ENCODE peak calls at places on chromosome 17, in ten cellular contexts. K is cardiac muscle cell, R is AG04450, N is left lung, E is stomach, F is heart right ventricle, O is psoas muscle, L is adrenal gland, Q is transverse colon, W is heart left ventricle. M is an unnamed sample.

GRCh38 chr17:64024215-64024654 is 3.8 kb upstream of the ICAM2 start:
- DNase-seq in K (no peak), R (no peak), N (no peak), E (no peak), F (no peak), O (no peak), L (peak; percentile 48), Q (no peak), W (peak; percentile 14), M (no peak)

GRCh38 chr17:10210151-10210574 is 11.8 kb upstream of the GAS7 start:
- DNase-seq in K (peak; percentile 95), R (no peak), N (no peak), E (no peak), F (no peak), O (no peak), L (no peak), Q (peak; percentile 25), W (no peak), M (no peak)

GRCh38 chr17:65886240-65886639 is 305.7 kb downstream of the CEP112 start:
- DNase-seq in K (peak; percentile 4), R (no peak), N (no peak), E (no peak), F (no peak), O (no peak), L (no peak), Q (no peak), W (no peak), M (no peak)

GRCh38 chr17:59330314-59330942 is 1.0 kb upstream of the YPEL2 start:
- DNase-seq in K (no peak), R (no peak), N (no peak), E (peak; percentile 77), F (peak; percentile 23), O (peak; percentile 58), L (peak; percentile 90), Q (peak; percentile 84), W (peak; percentile 57), M (peak; percentile 74)

GRCh38 chr17:40500709-40501108 is 714 bp downstream of the TNS4 start:
- DNase-seq in K (no peak), R (no peak), N (no peak), E (no peak), F (no peak), O (no peak), L (no peak), Q (no peak), W (no peak), M (no peak)

GRCh38 chr17:51371732-51372151 is 111.4 kb downstream of the UTP18 start:
- DNase-seq in K (peak; percentile 70), R (no peak), N (no peak), E (no peak), F (no peak), O (no peak), L (peak; percentile 76), Q (no peak), W (no peak), M (no peak)

GRCh38 chr17:17506181-17506741 is 10.1 kb upstream of the RASD1 start:
- DNase-seq in K (no peak), R (no peak), N (peak; percentile 76), E (no peak), F (no peak), O (peak; percentile 55), L (no peak), Q (peak; percentile 39), W (no peak), M (peak; percentile 62)

GRCh38 chr17:16473286-16474011 is 18.5 kb downstream of the LRRC75A start:
- DNase-seq in K (no peak), R (no peak), N (no peak), E (no peak), F (no peak), O (no peak), L (no peak), Q (no peak), W (no peak), M (no peak)

GRCh38 chr17:57648720-57649119 is 96.4 kb downstream of the CCDC182 start:
- DNase-seq in K (no peak), R (no peak), N (no peak), E (no peak), F (no peak), O (no peak), L (no peak), Q (no peak), W (no peak), M (no peak)

GRCh38 chr17:57649731-57650484 is 95.2 kb downstream of the CCDC182 start:
- DNase-seq in K (peak; percentile 47), R (no peak), N (no peak), E (no peak), F (no peak), O (no peak), L (no peak), Q (no peak), W (no peak), M (no peak)

GRCh38 chr17:57651451-57651850 is 93.6 kb downstream of the CCDC182 start:
- DNase-seq in K (no peak), R (no peak), N (no peak), E (no peak), F (no peak), O (no peak), L (no peak), Q (no peak), W (no peak), M (no peak)

GRCh38 chr17:57650548-57650947 is 94.6 kb downstream of the CCDC182 start:
- DNase-seq in K (no peak), R (no peak), N (no peak), E (no peak), F (no peak), O (no peak), L (no peak), Q (no peak), W (no peak), M (no peak)

DNA sequence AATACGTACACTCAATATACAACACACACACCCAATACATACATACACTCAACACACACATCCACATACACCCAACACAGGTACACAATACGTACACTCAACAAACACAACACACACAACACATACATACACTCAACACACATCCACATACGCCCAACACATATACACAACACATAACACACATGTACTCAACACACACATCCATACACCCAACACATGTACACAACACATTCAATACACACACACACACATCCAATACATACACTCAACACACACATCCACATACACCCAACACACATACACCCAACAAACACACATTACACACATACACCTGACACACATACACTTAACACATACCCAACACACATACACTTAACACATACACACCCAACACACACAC is 95.9 kb downstream of the CCDC182 start:
- DNase-seq in K (no peak), R (no peak), N (no peak), E (no peak), F (no peak), O (no peak), L (no peak), Q (no peak), W (no peak), M (no peak)
- H3K27ac ChIP-seq in K (no peak overlapping the region), R (no peak overlapping the region), N (no peak overlapping the region), E (no peak overlapping the region), F (no peak overlapping the region), O (no peak overlapping the region), L (no peak overlapping the region), Q (no peak overlapping the region), W (no peak overlapping the region), M (no peak overlapping the region)

GRCh38 chr17:5184284-5184683 is 7.4 kb downstream of the ZNF594 start:
- DNase-seq in K (no peak), R (no peak), N (no peak), E (no peak), F (no peak), O (no peak), L (no peak), Q (no peak), W (no peak), M (no peak)
- H3K9me3 ChIP-seq in K (peaks cover 13% of the 10 kb centered on the region), R (peaks cover 78% of the 10 kb centered on the region), N (peaks cover 20% of the 10 kb centered on the region), E (peaks cover 100% of the 10 kb centered on the region), F (peaks cover 100% of the 10 kb centered on the region), O (peaks cover 93% of the 10 kb centered on the region), L (peaks cover 26% of the 10 kb centered on the region), Q (peaks cover 83% of the 10 kb centered on the region), W (peaks cover 100% of the 10 kb centered on the region), M (peaks cover 75% of the 10 kb centered on the region)

GRCh38 chr17:5789443-5789842 is 205.1 kb upstream of the NLRP1 start:
- DNase-seq in K (no peak), R (no peak), N (no peak), E (no peak), F (no peak), O (no peak), L (no peak), Q (no peak), W (no peak), M (no peak)

GRCh38 chr17:5794881-5795486 is 210.7 kb upstream of the NLRP1 start:
- DNase-seq in K (no peak), R (no peak), N (no peak), E (no peak), F (no peak), O (no peak), L (no peak), Q (no peak), W (no peak), M (no peak)

GRCh38 chr17:5797447-5797846 is 213.1 kb upstream of the NLRP1 start:
- DNase-seq in K (no peak), R (no peak), N (no peak), E (no peak), F (no peak), O (no peak), L (no peak), Q (no peak), W (no peak), M (no peak)

GRCh38 chr17:5793899-5794298 is 209.6 kb upstream of the NLRP1 start:
- DNase-seq in K (no peak), R (no peak), N (no peak), E (no peak), F (no peak), O (no peak), L (no peak), Q (no peak), W (no peak), M (no peak)

DNA sequence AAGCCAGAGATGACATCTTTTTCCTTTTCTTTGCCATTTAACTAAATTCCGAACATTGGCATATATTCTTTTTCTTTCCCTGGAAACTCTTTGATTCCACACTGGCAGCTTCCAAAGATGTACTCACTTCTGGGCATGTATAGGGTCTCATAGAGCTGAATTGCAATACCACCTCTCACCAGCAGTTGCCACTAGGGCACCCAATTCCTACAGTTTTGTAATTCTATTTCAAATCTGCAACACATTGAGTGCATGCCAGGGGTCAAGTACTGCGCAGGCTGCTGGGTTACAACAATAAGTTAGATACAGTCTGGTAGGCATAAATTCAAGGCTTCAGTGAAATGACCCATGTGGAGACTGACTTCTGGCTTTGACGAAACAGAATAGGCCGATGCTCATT is 208.8 kb upstream of the NLRP1 start:
- DNase-seq in K (no peak), R (no peak), N (no peak), E (no peak), F (no peak), O (no peak), L (no peak), Q (no peak), W (no peak), M (no peak)
- TF ChIP-seq CTCF in K (no peak), R (peak; percentile 31), N (peak; percentile 17), E (no peak), F (peak; percentile 42), O (no peak), L (no peak), Q (no peak), W (no peak), M (peak; percentile 21)

DNA sequence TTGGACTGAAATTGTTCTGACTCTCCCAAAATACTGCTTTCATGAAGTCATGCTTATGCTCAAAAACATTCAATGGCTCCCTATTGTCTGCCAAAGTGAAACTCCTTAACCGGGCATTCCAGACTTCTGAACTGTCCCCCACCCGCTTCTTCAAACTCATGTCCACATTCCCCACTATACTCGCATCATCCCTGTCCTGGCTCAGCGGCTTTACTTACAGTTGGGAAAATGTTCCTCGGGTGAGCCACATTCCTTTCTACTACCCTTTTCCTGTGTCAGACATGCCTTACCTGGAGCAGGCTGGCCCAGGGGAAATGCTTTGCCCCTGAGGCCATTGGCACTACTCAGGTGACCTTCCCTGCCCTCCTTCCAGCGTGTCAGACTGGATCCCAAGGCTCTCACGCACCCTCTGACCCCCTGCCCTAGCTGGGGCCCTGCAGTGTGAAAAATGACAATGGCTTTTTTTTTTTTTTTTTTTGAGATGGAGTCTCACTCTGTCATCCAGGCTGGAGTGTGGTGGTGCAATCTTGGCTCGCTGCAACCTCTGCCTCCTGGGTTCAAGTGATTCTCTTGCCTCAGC is 5.3 kb downstream of the CYGB start:
- DNase-seq in K (peak; percentile 28), R (no peak), N (no peak), E (no peak), F (no peak), O (no peak), L (no peak), Q (no peak), W (no peak), M (no peak)
- H3K27ac ChIP-seq in K (no peak overlapping the region), R (no peak overlapping the region), N (no peak overlapping the region), E (peak overlapping the region; percentile 87), F (peak overlapping the region; percentile 96), O (peak overlapping the region; percentile 74), L (no peak overlapping the region), Q (peak overlapping the region; percentile 76), W (peak overlapping the region; percentile 99), M (peak overlapping the region; percentile 89)